ENCODE peak calls at places on chromosomes 13 and 19, in five cellular contexts. One of them, this sample, is unnamed.

GRCh38 chr19:45507864-45508680 is 793 bp downstream of the VASP start:
- DNase-seq in LHCN-M2: peak; percentile 30
- DNase-seq in CD8-positive, alpha-beta memory T cell: no peak
- DNase-seq in progenitor cell of endocrine pancreas: peak; percentile 47
- DNase-seq in activated T-helper 1 cell treated with anti-CD3 and anti-CD28 coated beads, Interleukin-2, amount 50 U/mL, for 16 hours: no peak
- DNase-seq in this sample: peak; percentile 62

GRCh38 chr13:33642374-33643065 is 175.4 kb upstream of the RFC3 start:
- DNase-seq in progenitor cell of endocrine pancreas: no peak
- DNase-seq in CD8-positive, alpha-beta memory T cell: no peak
- DNase-seq in activated T-helper 1 cell treated with anti-CD3 and anti-CD28 coated beads, Interleukin-2, amount 50 U/mL, for 16 hours: no peak
- DNase-seq in LHCN-M2: peak; percentile 85
- DNase-seq in this sample: no peak

GRCh38 chr19:5703819-5704818 is 14.0 kb downstream of the RPL36 start:
- DNase-seq in LHCN-M2: no peak
- DNase-seq in activated T-helper 1 cell treated with anti-CD3 and anti-CD28 coated beads, Interleukin-2, amount 50 U/mL, for 16 hours: no peak
- DNase-seq in progenitor cell of endocrine pancreas: no peak
- DNase-seq in CD8-positive, alpha-beta memory T cell: no peak
- DNase-seq in this sample: no peak

GRCh38 chr13:96785986-96786385 is 208.3 kb downstream of the OXGR1 start:
- DNase-seq in progenitor cell of endocrine pancreas: no peak
- DNase-seq in activated T-helper 1 cell treated with anti-CD3 and anti-CD28 coated beads, Interleukin-2, amount 50 U/mL, for 16 hours: no peak
- DNase-seq in LHCN-M2: no peak
- DNase-seq in CD8-positive, alpha-beta memory T cell: no peak
- DNase-seq in this sample: no peak

GRCh38 chr13:61880576-61881283 is 465.1 kb upstream of the PCDH20 start:
- DNase-seq in CD8-positive, alpha-beta memory T cell: no peak
- DNase-seq in LHCN-M2: no peak
- DNase-seq in progenitor cell of endocrine pancreas: no peak
- DNase-seq in activated T-helper 1 cell treated with anti-CD3 and anti-CD28 coated beads, Interleukin-2, amount 50 U/mL, for 16 hours: no peak
- DNase-seq in this sample: peak; percentile 18

GRCh38 chr13:41842029-41842428 is 118.9 kb downstream of the VWA8 start:
- DNase-seq in CD8-positive, alpha-beta memory T cell: no peak
- DNase-seq in activated T-helper 1 cell treated with anti-CD3 and anti-CD28 coated beads, Interleukin-2, amount 50 U/mL, for 16 hours: no peak
- DNase-seq in progenitor cell of endocrine pancreas: no peak
- DNase-seq in LHCN-M2: no peak
- DNase-seq in this sample: peak; percentile 53

GRCh38 chr13:51223284-51224270 is 1.4 kb downstream of the FAM124A start:
- DNase-seq in activated T-helper 1 cell treated with anti-CD3 and anti-CD28 coated beads, Interleukin-2, amount 50 U/mL, for 16 hours: no peak
- DNase-seq in LHCN-M2: no peak
- DNase-seq in CD8-positive, alpha-beta memory T cell: no peak
- DNase-seq in progenitor cell of endocrine pancreas: no peak
- DNase-seq in this sample: no peak

GRCh38 chr19:3868770-3869456 is at the start of gene ZFR2:
- DNase-seq in activated T-helper 1 cell treated with anti-CD3 and anti-CD28 coated beads, Interleukin-2, amount 50 U/mL, for 16 hours: no peak
- DNase-seq in CD8-positive, alpha-beta memory T cell: no peak
- DNase-seq in LHCN-M2: no peak
- DNase-seq in progenitor cell of endocrine pancreas: peak; percentile 28
- DNase-seq in this sample: peak; percentile 24

GRCh38 chr13:101523732-101524131 is 71.3 kb downstream of the ITGBL1 start:
- DNase-seq in progenitor cell of endocrine pancreas: no peak
- DNase-seq in activated T-helper 1 cell treated with anti-CD3 and anti-CD28 coated beads, Interleukin-2, amount 50 U/mL, for 16 hours: no peak
- DNase-seq in CD8-positive, alpha-beta memory T cell: no peak
- DNase-seq in LHCN-M2: peak; percentile 99
- DNase-seq in this sample: peak; percentile 76

GRCh38 chr19:51810228-51810627 is 15.3 kb downstream of the FPR3 start:
- DNase-seq in activated T-helper 1 cell treated with anti-CD3 and anti-CD28 coated beads, Interleukin-2, amount 50 U/mL, for 16 hours: no peak
- DNase-seq in CD8-positive, alpha-beta memory T cell: no peak
- DNase-seq in progenitor cell of endocrine pancreas: no peak
- DNase-seq in LHCN-M2: peak; percentile 44
- DNase-seq in this sample: no peak

GRCh38 chr13:79810671-79811070 is 329.7 kb downstream of the NDFIP2 start:
- DNase-seq in activated T-helper 1 cell treated with anti-CD3 and anti-CD28 coated beads, Interleukin-2, amount 50 U/mL, for 16 hours: no peak
- DNase-seq in LHCN-M2: peak; percentile 65
- DNase-seq in CD8-positive, alpha-beta memory T cell: no peak
- DNase-seq in progenitor cell of endocrine pancreas: no peak
- DNase-seq in this sample: peak; percentile 65

GRCh38 chr13:77599351-77599750 is 63.8 kb downstream of the SCEL start:
- DNase-seq in CD8-positive, alpha-beta memory T cell: no peak
- DNase-seq in activated T-helper 1 cell treated with anti-CD3 and anti-CD28 coated beads, Interleukin-2, amount 50 U/mL, for 16 hours: no peak
- DNase-seq in LHCN-M2: no peak
- DNase-seq in progenitor cell of endocrine pancreas: no peak
- DNase-seq in this sample: no peak

GRCh38 chr19:11535792-11536595 is 2.7 kb upstream of the CNN1 start:
- DNase-seq in LHCN-M2: peak; percentile 81
- DNase-seq in CD8-positive, alpha-beta memory T cell: peak; percentile 83
- DNase-seq in progenitor cell of endocrine pancreas: peak; percentile 86
- DNase-seq in activated T-helper 1 cell treated with anti-CD3 and anti-CD28 coated beads, Interleukin-2, amount 50 U/mL, for 16 hours: peak; percentile 55
- DNase-seq in this sample: peak; percentile 97

GRCh38 chr13:51026016-51026415 is 85.1 kb downstream of the C13orf42 start:
- DNase-seq in activated T-helper 1 cell treated with anti-CD3 and anti-CD28 coated beads, Interleukin-2, amount 50 U/mL, for 16 hours: no peak
- DNase-seq in CD8-positive, alpha-beta memory T cell: no peak
- DNase-seq in progenitor cell of endocrine pancreas: no peak
- DNase-seq in LHCN-M2: no peak
- DNase-seq in this sample: no peak

GRCh38 chr13:50244913-50245574 is 229.8 kb downstream of the KCNRG start:
- DNase-seq in LHCN-M2: peak; percentile 96
- DNase-seq in activated T-helper 1 cell treated with anti-CD3 and anti-CD28 coated beads, Interleukin-2, amount 50 U/mL, for 16 hours: no peak
- DNase-seq in progenitor cell of endocrine pancreas: no peak
- DNase-seq in CD8-positive, alpha-beta memory T cell: no peak
- DNase-seq in this sample: peak; percentile 85

GRCh38 chr19:50308991-50309390 is 20.2 kb downstream of the KCNC3 start:
- DNase-seq in activated T-helper 1 cell treated with anti-CD3 and anti-CD28 coated beads, Interleukin-2, amount 50 U/mL, for 16 hours: no peak
- DNase-seq in CD8-positive, alpha-beta memory T cell: no peak
- DNase-seq in LHCN-M2: no peak
- DNase-seq in progenitor cell of endocrine pancreas: no peak
- DNase-seq in this sample: no peak

GRCh38 chr13:93982189-93982918 is 497.1 kb downstream of the DCT start:
- DNase-seq in activated T-helper 1 cell treated with anti-CD3 and anti-CD28 coated beads, Interleukin-2, amount 50 U/mL, for 16 hours: no peak
- DNase-seq in CD8-positive, alpha-beta memory T cell: no peak
- DNase-seq in progenitor cell of endocrine pancreas: no peak
- DNase-seq in LHCN-M2: no peak
- DNase-seq in this sample: no peak